ENCODE peak calls at places on chromosomes 11 and 22, in nine cellular contexts. H is keratinocyte, V is HepG2, U is lower lobe of right lung, W is tibial nerve, F is left lung, Y is H9, K is pancreas, E is GM23338. M is an unnamed sample.
A peak's percentile ranks its signal among the peaks of the same experiment; 100 is the strongest.

GRCh38 chr22:29079218-29079901 is 6.5 kb downstream of the KREMEN1 start:
- DNase-seq in W (no peak), Y (no peak), F (no peak), H (no peak), E (no peak), K (no peak), V (no peak), U (no peak), M (no peak)

GRCh38 chr22:42964994-42965699 is 49.8 kb downstream of the PACSIN2 start:
- DNase-seq in H (no peak), V (peak; percentile 77), Y (peak; percentile 54), E (no peak), K (no peak), W (no peak), F (no peak), U (no peak), M (no peak)

GRCh38 chr11:65872555-65873279 is at the start of gene EFEMP2:
- DNase-seq in U (peak; percentile 64), W (no peak), E (no peak), F (peak; percentile 91), Y (no peak), K (peak; percentile 66), V (no peak), H (no peak), M (no peak)

GRCh38 chr11:40186401-40187091 is 1272.9 kb downstream of the LRRC4C start:
- DNase-seq in F (no peak), Y (no peak), K (no peak), U (no peak), W (no peak), E (no peak), V (peak; percentile 14), H (no peak), M (no peak)

GRCh38 chr11:133227674-133228111 is 304.6 kb downstream of the OPCML start:
- DNase-seq in Y (peak; percentile 36), H (no peak), K (no peak), V (no peak), W (no peak), F (no peak), E (peak; percentile 8), U (no peak), M (no peak)

GRCh38 chr22:37237371-37238268 is 6.4 kb downstream of the RAC2 start:
- DNase-seq in H (no peak), Y (no peak), F (peak; percentile 44), U (peak; percentile 31), E (no peak), V (no peak), W (no peak), K (no peak), M (peak; percentile 24)

GRCh38 chr11:118473537-118473936 is 37.2 kb downstream of the KMT2A start:
- DNase-seq in H (no peak), E (no peak), Y (no peak), K (no peak), U (no peak), F (no peak), V (no peak), W (no peak), M (no peak)

GRCh38 chr11:59141673-59142460 is 789 bp upstream of the FAM111A start:
- DNase-seq in K (no peak), W (no peak), U (no peak), H (no peak), V (no peak), Y (no peak), F (no peak), E (peak; percentile 13), M (no peak)

GRCh38 chr11:71525188-71525937 is 1.7 kb upstream of the KRTAP5-7 start:
- DNase-seq in U (no peak), E (no peak), V (no peak), W (no peak), F (no peak), Y (no peak), K (no peak), H (no peak), M (no peak)

GRCh38 chr11:67248653-67249052 is 17.6 kb upstream of the GRK2 start:
- DNase-seq in E (no peak), V (peak; percentile 40), U (peak; percentile 78), Y (no peak), F (peak; percentile 75), W (no peak), K (no peak), H (peak; percentile 79), M (peak; percentile 72)

GRCh38 chr11:75273331-75273988 is 32.9 kb downstream of the TPBGL start:
- DNase-seq in W (no peak), F (no peak), V (no peak), K (no peak), U (no peak), Y (peak; percentile 12), H (no peak), E (no peak), M (peak; percentile 32)
- TF ChIP-seq CTCF in W (no peak), F (no peak), V (no peak), K (no peak), U (no peak), Y (no peak), H (no peak), E (no peak), M (no peak)

DNA sequence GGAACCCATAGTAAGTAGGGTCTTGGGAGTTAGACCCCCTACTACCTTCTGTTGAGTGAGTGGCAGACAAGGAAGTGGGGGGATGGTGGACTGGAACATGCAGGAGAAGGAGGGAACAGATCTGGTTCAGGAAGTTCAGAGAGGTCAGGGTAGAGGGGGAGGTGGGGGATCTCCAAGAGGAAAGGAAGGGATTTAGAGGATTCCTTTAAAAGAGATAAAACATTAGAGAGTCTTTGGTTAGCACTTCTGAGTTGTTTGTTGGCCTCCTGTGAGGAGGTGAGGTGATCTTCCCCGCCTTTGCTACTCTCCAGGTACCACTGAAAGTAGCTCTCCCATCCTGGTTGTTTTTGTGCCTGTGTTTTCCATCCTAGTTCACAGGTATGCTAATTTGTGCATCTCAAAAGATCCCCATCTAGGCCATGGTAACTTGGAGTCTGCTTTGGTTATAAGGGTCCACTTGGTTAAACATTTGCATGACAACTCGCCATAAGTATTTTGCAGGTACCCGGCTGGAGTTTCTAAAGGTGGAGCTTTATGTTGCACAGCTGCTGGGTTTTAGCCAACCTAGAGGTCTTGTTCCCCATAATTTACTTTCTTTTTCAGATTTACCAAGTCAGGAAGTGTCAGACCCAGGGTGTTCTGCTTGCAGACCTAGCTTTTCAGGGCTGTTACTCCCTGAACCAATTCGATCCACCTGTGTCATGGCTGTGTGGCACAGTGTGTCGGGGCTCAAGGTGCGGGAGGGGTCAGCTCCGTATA is 79.3 kb upstream of the SORL1 start:
- DNase-seq in K (no peak), Y (peak; percentile 34), W (no peak), E (peak; percentile 55), U (no peak), H (no peak), V (no peak), F (no peak), M (no peak)
- H3K4me1 ChIP-seq in K (no peaks in the 10 kb centered on the region), Y (peaks cover 34% of the 10 kb centered on the region), W (peaks cover 3% of the 10 kb centered on the region), E (peaks cover 69% of the 10 kb centered on the region), U (peaks cover 8% of the 10 kb centered on the region), H (no peaks in the 10 kb centered on the region), V (no peaks in the 10 kb centered on the region), F (peaks cover 9% of the 10 kb centered on the region), M (no peaks in the 10 kb centered on the region)

DNA sequence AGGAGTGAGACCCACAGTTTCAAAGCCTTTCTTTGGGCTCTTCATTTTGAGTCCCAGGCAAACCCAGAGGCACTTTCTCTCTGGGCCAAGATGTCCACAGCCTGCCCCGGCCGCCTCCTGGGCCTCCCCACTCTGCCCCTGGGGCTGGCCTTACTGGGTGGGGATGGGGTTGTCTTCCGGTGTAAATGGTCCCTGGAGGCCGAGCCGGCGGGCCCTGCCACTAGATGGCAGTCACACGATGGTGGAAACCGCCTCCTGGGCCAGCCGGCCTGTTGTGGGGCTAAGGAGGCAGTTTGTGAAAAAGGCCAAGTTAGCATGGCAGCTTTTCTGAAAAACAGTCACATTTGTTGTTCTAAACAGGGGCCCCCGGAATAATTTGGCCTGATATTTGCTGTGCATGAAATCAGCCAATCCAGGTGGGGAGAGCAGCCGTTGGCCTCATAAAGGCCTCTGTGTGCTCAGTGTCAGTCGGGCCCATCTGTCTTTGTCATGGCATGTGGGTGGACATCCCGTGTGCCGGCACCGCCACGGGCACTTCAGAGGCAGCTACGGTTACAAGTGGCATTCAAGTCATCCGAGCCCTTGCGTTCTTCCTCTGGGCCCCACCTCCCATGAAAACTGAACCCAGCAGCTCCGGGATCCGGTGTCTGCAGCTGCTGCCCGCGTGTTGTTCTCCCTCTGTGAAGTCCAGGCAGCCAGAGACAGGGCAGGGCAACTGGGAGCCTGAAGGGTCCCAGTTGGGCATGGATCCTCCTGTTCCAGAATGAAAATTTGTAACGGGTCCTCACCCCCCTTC is 6.6 kb downstream of the MRPL23 start:
- DNase-seq in U (peak; percentile 38), F (peak; percentile 73), H (no peak), K (no peak), V (no peak), W (no peak), E (no peak), Y (no peak), M (no peak)
- TF ChIP-seq CTCF in U (peak; percentile 34), F (peak; percentile 37), H (no peak), K (peak; percentile 11), V (no peak), W (no peak), E (no peak), Y (no peak), M (no peak)

GRCh38 chr11:73381589-73381988 is 5.4 kb downstream of the RELT start:
- DNase-seq in W (no peak), F (peak; percentile 85), H (no peak), Y (no peak), U (peak; percentile 69), V (no peak), E (no peak), K (no peak), M (no peak)

GRCh38 chr11:73380897-73381410 is 4.8 kb downstream of the RELT start:
- DNase-seq in U (no peak), Y (no peak), V (no peak), K (no peak), E (no peak), F (no peak), W (no peak), H (no peak), M (no peak)

GRCh38 chr11:73380321-73380720 is 4.1 kb downstream of the RELT start:
- DNase-seq in F (no peak), W (no peak), U (no peak), E (no peak), K (no peak), H (no peak), V (no peak), Y (no peak), M (no peak)

GRCh38 chr11:73376803-73377629 is 817 bp downstream of the RELT start:
- DNase-seq in Y (no peak), K (peak; percentile 63), V (peak; percentile 54), W (peak; percentile 62), F (peak; percentile 89), U (peak; percentile 71), E (peak; percentile 64), H (peak; percentile 58), M (no peak)

DNA sequence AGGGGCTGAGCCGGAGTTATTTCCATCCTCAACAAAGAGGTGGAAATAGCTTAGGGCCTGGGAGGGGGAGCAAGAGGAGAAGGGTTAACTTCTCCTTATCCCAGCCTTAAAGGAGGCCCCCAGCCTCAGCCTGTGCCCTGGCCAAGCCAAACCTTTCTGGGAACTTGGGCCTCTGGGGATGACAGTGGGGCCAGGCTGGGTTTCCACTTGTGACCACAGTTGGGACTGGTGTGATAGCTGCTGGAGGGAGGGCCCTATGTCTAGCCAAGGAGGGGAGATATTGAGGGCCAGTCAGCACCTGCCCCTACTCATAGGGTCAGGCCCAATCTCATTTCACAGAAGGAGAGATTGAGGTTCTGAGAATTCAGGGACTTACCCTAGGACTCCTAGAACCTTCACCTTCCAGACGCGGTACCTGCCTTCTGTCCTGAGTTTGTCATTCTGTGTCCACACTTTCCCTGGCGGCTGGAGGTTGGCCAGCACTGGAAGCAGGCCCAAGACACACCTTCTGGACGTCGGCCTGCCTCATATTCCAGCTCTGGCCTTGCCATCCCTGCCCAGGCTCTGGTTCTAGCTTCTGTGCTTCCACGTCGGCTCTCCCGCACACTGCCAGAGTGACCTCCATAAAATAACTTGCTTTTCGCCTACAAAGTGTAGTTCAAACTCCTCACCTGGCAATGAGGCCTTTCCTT is 3.1 kb downstream of the RELT start:
- DNase-seq in U (peak; percentile 78), K (peak; percentile 93), W (no peak), H (no peak), F (no peak), E (no peak), Y (no peak), V (no peak), M (no peak)
- H3K4me1 ChIP-seq in U (peaks cover 74% of the 10 kb centered on the region), K (no peaks in the 10 kb centered on the region), W (peaks cover 48% of the 10 kb centered on the region), H (peaks cover 29% of the 10 kb centered on the region), F (peaks cover 75% of the 10 kb centered on the region), E (peaks cover 7% of the 10 kb centered on the region), Y (peaks cover 3% of the 10 kb centered on the region), V (peaks cover 37% of the 10 kb centered on the region), M (no peaks in the 10 kb centered on the region)